ENCODE peak calls at places on chromosomes 2 and 18, in seven cellular contexts. One of them, this sample, is unnamed.

GRCh38 chr2:64288932-64289655 is 144.9 kb upstream of the PELI1 start:
- DNase-seq in NCI-H2171 treated with DMSO at 0.1 percent for 48 hours: no peak
- DNase-seq in stimulated activated CD4-positive, alpha-beta T cell treated with anti-CD3 and anti-CD28 coated beads, Interleukin-2, amount 100 ng/mL, for 48 hours: no peak
- DNase-seq in NCI-H2081: no peak
- DNase-seq in ACHN: no peak
- DNase-seq in iPS DF 6.9: no peak
- DNase-seq in erythroblast: no peak
- DNase-seq in this sample: no peak

GRCh38 chr2:168740788-168741187 is 61.6 kb upstream of the NOSTRIN start:
- DNase-seq in ACHN: no peak
- DNase-seq in stimulated activated CD4-positive, alpha-beta T cell treated with anti-CD3 and anti-CD28 coated beads, Interleukin-2, amount 100 ng/mL, for 48 hours: no peak
- DNase-seq in NCI-H2171 treated with DMSO at 0.1 percent for 48 hours: no peak
- DNase-seq in NCI-H2081: no peak
- DNase-seq in iPS DF 6.9: no peak
- DNase-seq in erythroblast: peak; percentile 12
- DNase-seq in this sample: no peak

GRCh38 chr2:28869494-28870145 is 489 bp downstream of the TRMT61B start:
- DNase-seq in NCI-H2171 treated with DMSO at 0.1 percent for 48 hours: no peak
- DNase-seq in NCI-H2081: no peak
- DNase-seq in erythroblast: no peak
- DNase-seq in stimulated activated CD4-positive, alpha-beta T cell treated with anti-CD3 and anti-CD28 coated beads, Interleukin-2, amount 100 ng/mL, for 48 hours: no peak
- DNase-seq in ACHN: peak; percentile 48
- DNase-seq in iPS DF 6.9: no peak
- DNase-seq in this sample: no peak

GRCh38 chr2:83730258-83730657 is 728.8 kb downstream of the SUCLG1 start:
- DNase-seq in erythroblast: no peak
- DNase-seq in NCI-H2081: no peak
- DNase-seq in NCI-H2171 treated with DMSO at 0.1 percent for 48 hours: no peak
- DNase-seq in stimulated activated CD4-positive, alpha-beta T cell treated with anti-CD3 and anti-CD28 coated beads, Interleukin-2, amount 100 ng/mL, for 48 hours: no peak
- DNase-seq in iPS DF 6.9: no peak
- DNase-seq in ACHN: no peak
- DNase-seq in this sample: no peak

GRCh38 chr2:80001704-80002103 is 302.8 kb downstream of the LRRTM1 start:
- DNase-seq in ACHN: peak; percentile 6
- DNase-seq in iPS DF 6.9: no peak
- DNase-seq in erythroblast: no peak
- DNase-seq in stimulated activated CD4-positive, alpha-beta T cell treated with anti-CD3 and anti-CD28 coated beads, Interleukin-2, amount 100 ng/mL, for 48 hours: no peak
- DNase-seq in NCI-H2081: no peak
- DNase-seq in NCI-H2171 treated with DMSO at 0.1 percent for 48 hours: no peak
- DNase-seq in this sample: no peak

GRCh38 chr2:13481201-13481600 is 764.5 kb downstream of the TRIB2 start:
- DNase-seq in erythroblast: no peak
- DNase-seq in NCI-H2171 treated with DMSO at 0.1 percent for 48 hours: no peak
- DNase-seq in iPS DF 6.9: no peak
- DNase-seq in stimulated activated CD4-positive, alpha-beta T cell treated with anti-CD3 and anti-CD28 coated beads, Interleukin-2, amount 100 ng/mL, for 48 hours: no peak
- DNase-seq in NCI-H2081: no peak
- DNase-seq in ACHN: no peak
- DNase-seq in this sample: no peak

GRCh38 chr2:42359304-42359749 is 1.7 kb downstream of the COX7A2L start:
- DNase-seq in ACHN: peak; percentile 33
- DNase-seq in stimulated activated CD4-positive, alpha-beta T cell treated with anti-CD3 and anti-CD28 coated beads, Interleukin-2, amount 100 ng/mL, for 48 hours: no peak
- DNase-seq in NCI-H2081: no peak
- DNase-seq in NCI-H2171 treated with DMSO at 0.1 percent for 48 hours: no peak
- DNase-seq in iPS DF 6.9: no peak
- DNase-seq in erythroblast: peak; percentile 30
- DNase-seq in this sample: no peak

GRCh38 chr18:48132993-48133674 is 202.7 kb upstream of the SMAD2 start:
- DNase-seq in iPS DF 6.9: no peak
- DNase-seq in NCI-H2171 treated with DMSO at 0.1 percent for 48 hours: no peak
- DNase-seq in NCI-H2081: no peak
- DNase-seq in erythroblast: no peak
- DNase-seq in ACHN: no peak
- DNase-seq in stimulated activated CD4-positive, alpha-beta T cell treated with anti-CD3 and anti-CD28 coated beads, Interleukin-2, amount 100 ng/mL, for 48 hours: no peak
- DNase-seq in this sample: no peak

GRCh38 chr2:233368756-233369155 is 14.5 kb downstream of the DGKD start:
- DNase-seq in stimulated activated CD4-positive, alpha-beta T cell treated with anti-CD3 and anti-CD28 coated beads, Interleukin-2, amount 100 ng/mL, for 48 hours: no peak
- DNase-seq in erythroblast: no peak
- DNase-seq in ACHN: no peak
- DNase-seq in NCI-H2171 treated with DMSO at 0.1 percent for 48 hours: no peak
- DNase-seq in NCI-H2081: no peak
- DNase-seq in iPS DF 6.9: no peak
- DNase-seq in this sample: no peak

This sample was measured in NCI-H1694.